ENCODE peak calls at places on chromosomes 6 and 20, in five cellular contexts. I is ureter, F is AG04450, X is glutamatergic neuron, B is H9. R is an unnamed sample.

GRCh38 chr20:38961530-38962043 is 557 bp upstream of the DHX35 start:
- DNase-seq in I (no peak), F (no peak), X (no peak), B (no peak), R (no peak)

GRCh38 chr6:95087394-95088097 is 489.8 kb upstream of the MANEA start:
- DNase-seq in I (no peak), F (peak), X (no peak), B (no peak), R (no peak)

GRCh38 chr20:58003525-58003924 is 224.9 kb downstream of the ANKRD60 start:
- DNase-seq in I (no peak), F (no peak), X (no peak), B (no peak), R (no peak)

GRCh38 chr20:33993800-33994623 is at the start of gene RALY:
- DNase-seq in I (peak), F (no peak), X (peak), B (peak), R (peak)

GRCh38 chr6:157830354-157831017 is 7.4 kb downstream of the SNX9 start:
- DNase-seq in I (no peak), F (no peak), X (no peak), B (no peak), R (no peak)

GRCh38 chr6:46983007-46983411 is 59.1 kb downstream of the ADGRF1 start:
- DNase-seq in I (no peak), F (no peak), X (no peak), B (peak), R (no peak)

GRCh38 chr6:135159531-135159930 is 21.6 kb upstream of the MYB start:
- DNase-seq in I (no peak), F (no peak), X (no peak), B (no peak), R (no peak)

GRCh38 chr6:150692604-150693003 is 92.9 kb downstream of the PLEKHG1 start:
- DNase-seq in I (no peak), F (no peak), X (no peak), B (no peak), R (no peak)

GRCh38 chr6:129697788-129698187 is 12.2 kb downstream of the ARHGAP18 start:
- DNase-seq in I (no peak), F (no peak), X (no peak), B (no peak), R (no peak)

GRCh38 chr6:129607581-129608186 is 102.3 kb downstream of the ARHGAP18 start:
- DNase-seq in I (no peak), F (no peak), X (no peak), B (no peak), R (no peak)

GRCh38 chr20:57785720-57786119 is 75.9 kb upstream of the PMEPA1 start:
- DNase-seq in I (no peak), F (no peak), X (no peak), B (peak), R (no peak)

GRCh38 chr6:107819217-107819616 is 4.9 kb downstream of the SCML4 start:
- DNase-seq in I (no peak), F (no peak), X (no peak), B (no peak), R (no peak)

GRCh38 chr20:14051454-14051853 is 56.1 kb downstream of the MACROD2 start:
- DNase-seq in I (no peak), F (no peak), X (no peak), B (no peak), R (no peak)

GRCh38 chr20:58366016-58366415 is 23.0 kb upstream of the VAPB start:
- DNase-seq in I (no peak), F (no peak), X (peak), B (no peak), R (no peak)

GRCh38 chr6:56297022-56297995 is 49.9 kb upstream of the COL21A1 start:
- DNase-seq in I (no peak), F (no peak), X (no peak), B (no peak), R (no peak)